ENCODE peak calls at places on chromosomes 7 and 10, in five cellular contexts. T is astrocyte of the spinal cord; U is effector CD8-positive, alpha-beta T cell; Z is activated CD8-positive, alpha-beta memory T cell treated with anti-CD3 and anti-CD28 coated beads, Interleukin-2, amount 50 U/mL, for 48 hours; M is stimulated activated CD4-positive, alpha-beta T cell treated with anti-CD3 and anti-CD28 coated beads, TNF-alpha, amount 100 ng/mL, for 4 hours. I is an unnamed sample.

GRCh38 chr7:36070230-36070629 is 82.8 kb upstream of the EEPD1 start:
- DNase-seq in T (no peak), U (no peak), Z (no peak), M (no peak), I (no peak)

GRCh38 chr7:36082910-36083309 is 70.1 kb upstream of the EEPD1 start:
- DNase-seq in T (no peak), U (no peak), Z (no peak), M (no peak), I (no peak)

GRCh38 chr7:82020076-82020475 is 250.2 kb upstream of the HGF start:
- DNase-seq in T (no peak), U (no peak), Z (no peak), M (no peak), I (no peak)

GRCh38 chr7:155190608-155191536 is 106.8 kb upstream of the INSIG1 start:
- DNase-seq in T (no peak), U (peak; percentile 13), Z (peak; percentile 94), M (peak; percentile 70), I (no peak)

GRCh38 chr7:33744293-33744692 is 161.0 kb upstream of the BMPER start:
- DNase-seq in T (no peak), U (no peak), Z (no peak), M (no peak), I (no peak)

GRCh38 chr10:33565231-33565630 is 230.8 kb upstream of the NRP1 start:
- DNase-seq in T (no peak), U (no peak), Z (no peak), M (no peak), I (no peak)

GRCh38 chr10:35794703-35795102 is 152.6 kb upstream of the FZD8 start:
- DNase-seq in T (peak; percentile 11), U (no peak), Z (no peak), M (no peak), I (no peak)

GRCh38 chr7:116180302-116180701 is 30.0 kb upstream of the TES start:
- DNase-seq in T (peak; percentile 73), U (no peak), Z (no peak), M (no peak), I (no peak)

GRCh38 chr10:28241766-28242399 is 61.0 kb downstream of the MPP7 start:
- DNase-seq in T (peak; percentile 71), U (peak; percentile 0), Z (no peak), M (no peak), I (no peak)

GRCh38 chr7:132065193-132065972 is 509.0 kb upstream of the PODXL start:
- DNase-seq in T (peak; percentile 98), U (no peak), Z (peak; percentile 26), M (no peak), I (no peak)

GRCh38 chr7:2116086-2116810 is 116.5 kb downstream of the MAD1L1 start:
- DNase-seq in T (peak; percentile 70), U (no peak), Z (no peak), M (no peak), I (no peak)

GRCh38 chr10:122490786-122491680 is 29.7 kb downstream of the HTRA1 start:
- DNase-seq in T (no peak), U (no peak), Z (peak; percentile 59), M (no peak), I (peak; percentile 12)

GRCh38 chr10:7955446-7955845 is 99.0 kb upstream of the GATA3 start:
- DNase-seq in T (no peak), U (no peak), Z (no peak), M (no peak), I (no peak)

GRCh38 chr10:62779487-62780248 is 24.9 kb upstream of the ADO start:
- DNase-seq in T (no peak), U (peak; percentile 72), Z (peak; percentile 84), M (peak; percentile 51), I (peak; percentile 81)

I was measured in T-helper 22 cell.